ENCODE peak calls at places on chromosomes 12 and 14, in six cellular contexts. One of them, this sample, is unnamed. For H3K4me1, the result is how much of the 10 kb centered on the place peaks cover.

GRCh38 chr12:56884421-56884820 is 49.8 kb downstream of the SDR9C7 start:
- DNase-seq in PC-3: peak
- DNase-seq in HCT116: no peak
- DNase-seq in hepatocyte: no peak
- DNase-seq in neural progenitor cell: no peak
- DNase-seq in MM.1S: no peak
- DNase-seq in this sample: no peak

GRCh38 chr12:76025601-76026575 is 5.7 kb downstream of the PHLDA1 start:
- DNase-seq in PC-3: peak
- DNase-seq in neural progenitor cell: no peak
- DNase-seq in MM.1S: no peak
- DNase-seq in hepatocyte: no peak
- DNase-seq in HCT116: no peak
- DNase-seq in this sample: no peak

GRCh38 chr12:7439579-7440505 is 4.1 kb downstream of the CD163L1 start:
- DNase-seq in neural progenitor cell: peak
- DNase-seq in MM.1S: no peak
- DNase-seq in HCT116: no peak
- DNase-seq in hepatocyte: peak
- DNase-seq in PC-3: no peak
- DNase-seq in this sample: no peak

GRCh38 chr14:54627718-54628345 is 60.9 kb downstream of the SAMD4A start:
- DNase-seq in MM.1S: peak
- DNase-seq in neural progenitor cell: peak
- DNase-seq in hepatocyte: peak
- DNase-seq in PC-3: no peak
- DNase-seq in HCT116: no peak
- DNase-seq in this sample: no peak

GRCh38 chr14:31439554-31439953 is 17.8 kb downstream of the DTD2 start:
- DNase-seq in HCT116: no peak
- DNase-seq in MM.1S: no peak
- DNase-seq in hepatocyte: no peak
- DNase-seq in PC-3: no peak
- DNase-seq in neural progenitor cell: no peak
- DNase-seq in this sample: no peak

GRCh38 chr12:51788876-51789275 is 59.6 kb downstream of the FIGNL2 start:
- DNase-seq in neural progenitor cell: no peak
- DNase-seq in MM.1S: no peak
- DNase-seq in hepatocyte: peak
- DNase-seq in HCT116: no peak
- DNase-seq in PC-3: peak
- DNase-seq in this sample: no peak

GRCh38 chr14:26917086-26917485 is 319.3 kb upstream of the NOVA1 start:
- DNase-seq in hepatocyte: peak
- DNase-seq in PC-3: peak
- DNase-seq in MM.1S: no peak
- DNase-seq in neural progenitor cell: peak
- DNase-seq in HCT116: no peak
- DNase-seq in this sample: peak

GRCh38 chr12:115404761-115405470 is 720.9 kb upstream of the TBX3 start:
- DNase-seq in neural progenitor cell: no peak
- DNase-seq in MM.1S: no peak
- DNase-seq in PC-3: peak
- DNase-seq in HCT116: no peak
- DNase-seq in hepatocyte: peak
- DNase-seq in this sample: no peak

GRCh38 chr14:54000341-54000811 is 43.8 kb upstream of the BMP4 start:
- DNase-seq in MM.1S: no peak
- DNase-seq in neural progenitor cell: no peak
- DNase-seq in PC-3: no peak
- DNase-seq in HCT116: no peak
- DNase-seq in hepatocyte: no peak
- DNase-seq in this sample: no peak

GRCh38 chr14:48792376-48793024 is 793.7 kb downstream of the RPS29 start:
- DNase-seq in hepatocyte: peak
- DNase-seq in HCT116: no peak
- DNase-seq in neural progenitor cell: no peak
- DNase-seq in MM.1S: peak
- DNase-seq in PC-3: no peak
- DNase-seq in this sample: no peak

GRCh38 chr12:69274861-69275260 is 35.5 kb downstream of the CPSF6 start:
- DNase-seq in MM.1S: no peak
- DNase-seq in PC-3: peak
- DNase-seq in hepatocyte: no peak
- DNase-seq in neural progenitor cell: no peak
- DNase-seq in HCT116: no peak
- DNase-seq in this sample: no peak

GRCh38 chr14:68762944-68763831 is 29.7 kb downstream of the ZFP36L1 start:
- DNase-seq in hepatocyte: peak
- DNase-seq in MM.1S: no peak
- DNase-seq in PC-3: no peak
- DNase-seq in neural progenitor cell: peak
- DNase-seq in HCT116: no peak
- DNase-seq in this sample: no peak

GRCh38 chr14:84926656-84927055 is 603.3 kb upstream of the FLRT2 start:
- DNase-seq in neural progenitor cell: no peak
- DNase-seq in MM.1S: no peak
- DNase-seq in HCT116: no peak
- DNase-seq in PC-3: no peak
- DNase-seq in hepatocyte: no peak
- DNase-seq in this sample: no peak

GRCh38 chr14:101234588-101234937 is 326.7 kb upstream of the DIO3 start:
- DNase-seq in HCT116: no peak
- DNase-seq in PC-3: no peak
- DNase-seq in hepatocyte: no peak
- DNase-seq in neural progenitor cell: no peak
- DNase-seq in MM.1S: no peak
- DNase-seq in this sample: no peak

GRCh38 chr14:24943024-24943423 is 106.9 kb downstream of the STXBP6 start:
- DNase-seq in MM.1S: peak
- DNase-seq in HCT116: no peak
- DNase-seq in hepatocyte: no peak
- DNase-seq in PC-3: no peak
- DNase-seq in neural progenitor cell: peak
- DNase-seq in this sample: no peak

GRCh38 chr14:65096323-65097089 is 5.8 kb downstream of the MAX start:
- DNase-seq in neural progenitor cell: no peak
- DNase-seq in PC-3: no peak
- DNase-seq in MM.1S: no peak
- DNase-seq in HCT116: no peak
- DNase-seq in hepatocyte: peak
- DNase-seq in this sample: no peak

GRCh38 chr12:123344086-123344485 is 20.6 kb downstream of the SBNO1 start:
- DNase-seq in PC-3: no peak
- DNase-seq in hepatocyte: no peak
- DNase-seq in HCT116: no peak
- DNase-seq in MM.1S: no peak
- DNase-seq in neural progenitor cell: no peak
- DNase-seq in this sample: no peak

GRCh38 chr14:34234258-34234657 is 227.8 kb downstream of the SPTSSA start:
- DNase-seq in MM.1S: no peak
- DNase-seq in neural progenitor cell: no peak
- DNase-seq in PC-3: no peak
- DNase-seq in HCT116: no peak
- DNase-seq in hepatocyte: no peak
- DNase-seq in this sample: no peak

GRCh38 chr14:93108105-93108504 is 7.6 kb downstream of the ITPK1 start:
- DNase-seq in hepatocyte: no peak
- DNase-seq in HCT116: no peak
- DNase-seq in PC-3: no peak
- DNase-seq in neural progenitor cell: no peak
- DNase-seq in MM.1S: no peak
- DNase-seq in this sample: no peak

GRCh38 chr12:26499979-26500640 is 304.7 kb downstream of the SSPN start:
- DNase-seq in neural progenitor cell: no peak
- DNase-seq in PC-3: no peak
- DNase-seq in MM.1S: no peak
- DNase-seq in hepatocyte: no peak
- DNase-seq in HCT116: no peak
- DNase-seq in this sample: no peak

GRCh38 chr12:109592905-109593272 is 19.3 kb downstream of the MVK start:
- DNase-seq in hepatocyte: no peak
- DNase-seq in PC-3: no peak
- DNase-seq in neural progenitor cell: no peak
- DNase-seq in HCT116: no peak
- DNase-seq in MM.1S: no peak
- DNase-seq in this sample: no peak

GRCh38 chr12:101830391-101831325 is at the start of gene GNPTAB:
- DNase-seq in HCT116: peak
- DNase-seq in MM.1S: peak
- DNase-seq in PC-3: peak
- DNase-seq in neural progenitor cell: peak
- DNase-seq in hepatocyte: peak
- DNase-seq in this sample: peak

GRCh38 chr14:103074699-103075341 is 9.2 kb upstream of the LBHD2 start:
- DNase-seq in HCT116: no peak
- DNase-seq in MM.1S: no peak
- DNase-seq in PC-3: peak
- DNase-seq in neural progenitor cell: no peak
- DNase-seq in hepatocyte: peak
- DNase-seq in this sample: no peak

GRCh38 chr12:72072613-72073212 is 134.1 kb downstream of the TPH2 start:
- DNase-seq in HCT116: no peak
- DNase-seq in neural progenitor cell: no peak
- DNase-seq in MM.1S: no peak
- DNase-seq in PC-3: no peak
- DNase-seq in hepatocyte: peak
- DNase-seq in this sample: no peak
- TF ChIP-seq EZH2phosphoT487 in HCT116: no peak
- TF ChIP-seq EZH2phosphoT487 in neural progenitor cell: no peak
- TF ChIP-seq EZH2phosphoT487 in MM.1S: no peak
- TF ChIP-seq EZH2phosphoT487 in PC-3: no peak
- TF ChIP-seq EZH2phosphoT487 in hepatocyte: no peak
- TF ChIP-seq EZH2phosphoT487 in this sample: no peak

DNA sequence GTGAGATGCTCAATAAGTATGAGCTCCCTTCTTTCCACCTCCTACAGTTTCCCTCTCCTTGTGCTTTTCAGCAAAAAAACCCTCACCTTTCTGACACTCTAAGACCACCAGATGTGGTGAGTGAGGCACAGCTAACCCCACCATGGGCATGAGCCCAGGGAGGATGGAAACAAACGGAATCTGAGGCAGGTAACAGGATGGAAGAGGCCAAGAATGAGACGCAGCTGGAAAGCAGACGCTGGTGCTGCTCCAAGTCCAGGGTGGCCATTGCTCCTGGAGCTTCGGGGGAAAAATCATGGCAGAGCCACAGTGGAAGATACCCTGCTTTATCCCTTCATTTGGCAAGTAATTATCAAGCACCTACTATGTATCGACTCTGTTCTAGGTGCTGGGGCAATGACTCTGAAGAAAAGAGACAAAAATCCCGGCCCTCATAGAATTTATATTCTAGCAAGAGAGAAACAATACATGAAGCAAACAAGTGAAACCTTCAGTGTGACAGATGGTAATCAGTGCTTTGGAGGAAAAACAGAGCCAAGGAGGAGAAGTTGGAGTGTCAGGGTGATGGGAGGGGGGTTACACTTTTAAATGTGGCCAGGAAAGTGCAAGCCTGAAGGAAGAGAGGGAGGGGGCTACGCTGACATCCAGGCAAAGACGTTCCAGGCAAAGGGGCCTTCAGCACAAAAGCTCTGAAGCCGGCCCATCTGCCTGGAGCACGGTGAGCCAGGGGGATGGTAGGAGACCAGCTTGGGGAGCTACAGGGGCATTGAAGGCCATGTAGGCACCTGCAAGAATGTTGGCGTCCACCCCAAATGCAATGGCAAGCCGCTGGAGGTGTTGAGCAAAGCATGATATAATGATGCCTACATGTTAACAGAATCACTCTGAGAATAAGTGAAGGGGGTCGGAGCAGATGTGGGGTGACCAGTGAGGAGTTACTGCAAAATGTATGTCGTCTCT is 154.2 kb downstream of the DPF3 start:
- DNase-seq in PC-3: no peak
- DNase-seq in neural progenitor cell: no peak
- DNase-seq in hepatocyte: no peak
- DNase-seq in MM.1S: no peak
- DNase-seq in HCT116: no peak
- DNase-seq in this sample: no peak
- H3K4me2 ChIP-seq in PC-3: no peak
- H3K4me2 ChIP-seq in neural progenitor cell: no peak
- H3K4me2 ChIP-seq in hepatocyte: no peak
- H3K4me2 ChIP-seq in MM.1S: no peak
- H3K4me2 ChIP-seq in HCT116: no peak
- H3K4me2 ChIP-seq in this sample: no peak

GRCh38 chr14:95155044-95155443 is 2.3 kb downstream of the DICER1 start:
- DNase-seq in hepatocyte: no peak
- DNase-seq in neural progenitor cell: no peak
- DNase-seq in HCT116: no peak
- DNase-seq in MM.1S: no peak
- DNase-seq in PC-3: no peak
- DNase-seq in this sample: no peak
- H3K4me1 ChIP-seq in hepatocyte: under half
- H3K4me1 ChIP-seq in neural progenitor cell: under half
- H3K4me1 ChIP-seq in HCT116: under half
- H3K4me1 ChIP-seq in MM.1S: under half
- H3K4me1 ChIP-seq in PC-3: under half
- H3K4me1 ChIP-seq in this sample: half or more

GRCh38 chr12:116495260-116495659 is 63.9 kb upstream of the MAP1LC3B2 start:
- DNase-seq in MM.1S: no peak
- DNase-seq in HCT116: peak
- DNase-seq in PC-3: peak
- DNase-seq in hepatocyte: peak
- DNase-seq in neural progenitor cell: peak
- DNase-seq in this sample: no peak

GRCh38 chr12:116497051-116497529 is 62.1 kb upstream of the MAP1LC3B2 start:
- DNase-seq in MM.1S: no peak
- DNase-seq in PC-3: no peak
- DNase-seq in hepatocyte: no peak
- DNase-seq in HCT116: peak
- DNase-seq in neural progenitor cell: peak
- DNase-seq in this sample: no peak

GRCh38 chr12:116490481-116490880 is 68.7 kb upstream of the MAP1LC3B2 start:
- DNase-seq in neural progenitor cell: no peak
- DNase-seq in hepatocyte: no peak
- DNase-seq in PC-3: peak
- DNase-seq in HCT116: no peak
- DNase-seq in MM.1S: no peak
- DNase-seq in this sample: no peak

GRCh38 chr12:116489116-116489515 is 70.1 kb upstream of the MAP1LC3B2 start:
- DNase-seq in HCT116: no peak
- DNase-seq in neural progenitor cell: no peak
- DNase-seq in PC-3: no peak
- DNase-seq in hepatocyte: no peak
- DNase-seq in MM.1S: no peak
- DNase-seq in this sample: no peak

DNA sequence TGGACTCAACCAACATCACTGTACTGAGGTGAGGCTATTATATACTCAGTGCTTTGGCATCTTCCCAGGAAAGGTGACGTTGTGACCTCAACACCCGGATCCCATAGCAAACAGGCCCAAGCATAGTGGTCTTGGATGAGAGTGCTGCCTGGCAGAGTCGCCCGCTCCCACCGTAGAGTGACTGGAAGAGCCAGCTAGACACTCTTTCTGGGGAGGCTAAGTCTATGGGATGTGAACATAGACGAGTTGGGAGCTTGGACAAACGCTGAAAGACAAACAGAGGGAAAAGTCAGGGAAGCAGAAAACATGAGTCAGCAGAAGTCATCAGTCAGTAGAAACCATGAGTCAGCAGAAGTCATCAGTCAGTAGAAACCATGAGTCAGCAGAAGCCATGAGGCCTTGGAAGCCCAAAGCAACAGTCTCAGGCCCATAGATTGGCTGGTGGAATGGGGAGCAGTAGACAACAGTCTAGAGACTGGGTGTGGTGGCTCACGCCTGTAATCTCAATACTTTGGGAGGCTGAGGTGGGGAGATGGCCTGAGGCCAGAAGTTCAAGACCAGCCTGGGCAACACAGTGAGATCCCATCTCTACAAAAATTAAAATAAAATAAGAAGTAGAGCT is 66.4 kb upstream of the MAP1LC3B2 start:
- DNase-seq in MM.1S: peak
- DNase-seq in neural progenitor cell: no peak
- DNase-seq in HCT116: peak
- DNase-seq in PC-3: peak
- DNase-seq in hepatocyte: peak
- DNase-seq in this sample: no peak
- TF ChIP-seq EZH2phosphoT487 in MM.1S: no peak
- TF ChIP-seq EZH2phosphoT487 in neural progenitor cell: no peak
- TF ChIP-seq EZH2phosphoT487 in HCT116: no peak
- TF ChIP-seq EZH2phosphoT487 in PC-3: no peak
- TF ChIP-seq EZH2phosphoT487 in hepatocyte: no peak
- TF ChIP-seq EZH2phosphoT487 in this sample: no peak

This sample was measured in OCI-LY7.